ENCODE peak calls at places on chromosome 9, in nine cellular contexts. E is MV-4-11, F is T1000, Q is HTR-8/SVneo, D is left ventricle myocardium superior, S is H54, C is GM03348, A is NCI-H774, N is astrocyte of the spinal cord. G is an unnamed sample.
A peak's percentile ranks its signal among the peaks of the same experiment; 100 is the strongest.

GRCh38 chr9:6052520-6052919 is 37.1 kb upstream of the RANBP6 start:
- DNase-seq in E (no peak), F (no peak), Q (no peak), D (no peak), S (no peak), C (no peak), A (no peak), N (no peak), G (no peak)

GRCh38 chr9:107243757-107244156 is 39.3 kb upstream of the RAD23B start:
- DNase-seq in E (no peak), F (no peak), Q (no peak), D (no peak), S (peak; percentile 40), C (peak; percentile 44), A (peak; percentile 60), N (peak; percentile 68), G (no peak)

GRCh38 chr9:121085661-121086060 is 10.9 kb downstream of the CNTRL start:
- DNase-seq in E (no peak), F (no peak), Q (no peak), D (no peak), S (no peak), C (peak; percentile 46), A (no peak), N (no peak), G (peak; percentile 73)

GRCh38 chr9:133584559-133585476 is 24.4 kb downstream of the FAM163B start:
- DNase-seq in E (no peak), F (no peak), Q (no peak), D (peak; percentile 63), S (no peak), C (peak; percentile 42), A (peak; percentile 69), N (no peak), G (no peak)

GRCh38 chr9:4680750-4681149 is 1.4 kb downstream of the CDC37L1 start:
- DNase-seq in E (no peak), F (no peak), Q (no peak), D (no peak), S (no peak), C (peak; percentile 46), A (no peak), N (no peak), G (peak; percentile 18)

GRCh38 chr9:124190761-124191160 is 67.0 kb upstream of the NEK6 start:
- DNase-seq in E (no peak), F (no peak), Q (no peak), D (no peak), S (no peak), C (no peak), A (no peak), N (no peak), G (no peak)

GRCh38 chr9:93665566-93666278 is 89.3 kb downstream of the PHF2 start:
- DNase-seq in E (no peak), F (no peak), Q (no peak), D (peak; percentile 19), S (no peak), C (no peak), A (no peak), N (no peak), G (peak; percentile 30)

GRCh38 chr9:113857875-113858274 is 18.2 kb upstream of the ZNF618 start:
- DNase-seq in E (peak; percentile 90), F (no peak), Q (no peak), D (no peak), S (no peak), C (no peak), A (no peak), N (no peak), G (peak; percentile 82)

GRCh38 chr9:98972641-98973545 is 29.2 kb downstream of the COL15A1 start:
- DNase-seq in E (no peak), F (no peak), Q (no peak), D (no peak), S (no peak), C (no peak), A (no peak), N (no peak), G (no peak)

GRCh38 chr9:123453058-123453667 is 97.2 kb downstream of the CRB2 start:
- DNase-seq in E (no peak), F (no peak), Q (no peak), D (peak; percentile 35), S (no peak), C (no peak), A (no peak), N (no peak), G (no peak)

GRCh38 chr9:2228132-2228531 is 213.0 kb downstream of the SMARCA2 start:
- DNase-seq in E (peak; percentile 87), F (no peak), Q (no peak), D (peak; percentile 63), S (no peak), C (no peak), A (no peak), N (no peak), G (no peak)